ENCODE peak calls at places on chromosomes 4 and X, in nine cellular contexts. F, E, K, P, C, X, D, S and Z are unnamed samples.

GRCh38 chrX:37846141-37846540 is 1.2 kb downstream of the DYNLT3 start:
- DNase-seq in F (no peak), E (no peak), K (no peak), P (no peak), C (no peak), X (no peak), D (no peak), S (no peak), Z (no peak)

GRCh38 chrX:51487960-51488267 is 8.5 kb downstream of the NUDT11 start:
- DNase-seq in F (no peak), E (no peak), K (no peak), P (no peak), C (no peak), X (no peak), D (no peak), S (no peak), Z (no peak)

GRCh38 chr4:153764611-153765368 is 5.0 kb upstream of the RNF175 start:
- DNase-seq in F (peak), E (no peak), K (no peak), P (no peak), C (no peak), X (no peak), D (no peak), S (no peak), Z (no peak)

GRCh38 chr4:7309636-7310035 is 117.3 kb downstream of the SORCS2 start:
- DNase-seq in F (no peak), E (no peak), K (no peak), P (no peak), C (no peak), X (no peak), D (no peak), S (no peak), Z (no peak)

GRCh38 chr4:55675196-55675793 is 39.2 kb upstream of the NMU start:
- DNase-seq in F (no peak), E (no peak), K (peak), P (no peak), C (no peak), X (no peak), D (no peak), S (no peak), Z (peak)

GRCh38 chrX:2841511-2841910 is 12.8 kb downstream of the GYG2 start:
- DNase-seq in F (no peak), E (no peak), K (no peak), P (no peak), C (no peak), X (no peak), D (no peak), S (no peak), Z (no peak)

GRCh38 chr4:8341691-8342090 is 72.1 kb downstream of the HTRA3 start:
- DNase-seq in F (no peak), E (no peak), K (no peak), P (peak), C (no peak), X (no peak), D (no peak), S (peak), Z (no peak)

GRCh38 chr4:25834411-25835107 is 28.2 kb downstream of the SEL1L3 start:
- DNase-seq in F (no peak), E (no peak), K (no peak), P (no peak), C (no peak), X (no peak), D (no peak), S (no peak), Z (no peak)

GRCh38 chr4:86720508-86721068 is 126.5 kb downstream of the PTPN13 start:
- DNase-seq in F (no peak), E (no peak), K (no peak), P (no peak), C (no peak), X (no peak), D (no peak), S (peak), Z (no peak)

GRCh38 chr4:124437853-124438495 is 274.6 kb downstream of the ANKRD50 start:
- DNase-seq in F (no peak), E (no peak), K (no peak), P (no peak), C (no peak), X (no peak), D (no peak), S (no peak), Z (no peak)

GRCh38 chr4:7214359-7214758 is 22.0 kb downstream of the SORCS2 start:
- DNase-seq in F (no peak), E (no peak), K (no peak), P (no peak), C (no peak), X (no peak), D (no peak), S (no peak), Z (no peak)

GRCh38 chrX:42664706-42665105 is 113.3 kb downstream of the PPP1R2C start:
- DNase-seq in F (no peak), E (no peak), K (no peak), P (no peak), C (no peak), X (no peak), D (no peak), S (no peak), Z (no peak)

GRCh38 chr4:88803600-88804096 is 106.0 kb upstream of the NAP1L5 start:
- DNase-seq in F (peak), E (no peak), K (no peak), P (no peak), C (no peak), X (no peak), D (no peak), S (no peak), Z (peak)

GRCh38 chrX:75596178-75596577 is 73.3 kb upstream of the ZDHHC15 start:
- DNase-seq in F (no peak), E (no peak), K (peak), P (no peak), C (no peak), X (no peak), D (no peak), S (no peak), Z (no peak)

GRCh38 chr4:24473309-24473721 is 111.0 kb downstream of the DHX15 start:
- DNase-seq in F (no peak), E (no peak), K (peak), P (no peak), C (no peak), X (no peak), D (no peak), S (peak), Z (no peak)

GRCh38 chr4:181161669-181162068 is 1081.5 kb upstream of the TENM3 start:
- DNase-seq in F (peak), E (no peak), K (no peak), P (no peak), C (no peak), X (no peak), D (no peak), S (no peak), Z (no peak)

GRCh38 chr4:4950891-4951290 is 68.4 kb downstream of the CYTL1 start:
- DNase-seq in F (no peak), E (no peak), K (no peak), P (no peak), C (no peak), X (no peak), D (no peak), S (peak), Z (no peak)

GRCh38 chr4:24763631-24764302 is 31.6 kb upstream of the SOD3 start:
- DNase-seq in F (peak), E (no peak), K (no peak), P (no peak), C (no peak), X (no peak), D (no peak), S (no peak), Z (no peak)

GRCh38 chr4:176207839-176208238 is 12.5 kb upstream of the SPATA4 start:
- DNase-seq in F (no peak), E (no peak), K (no peak), P (no peak), C (no peak), X (no peak), D (no peak), S (no peak), Z (no peak)

GRCh38 chr4:187603093-187603395 is 392.5 kb upstream of the ZFP42 start:
- DNase-seq in F (no peak), E (no peak), K (no peak), P (no peak), C (no peak), X (no peak), D (no peak), S (no peak), Z (no peak)

GRCh38 chr4:1370321-1371124 is 23.5 kb downstream of the UVSSA start:
- DNase-seq in F (no peak), E (peak), K (no peak), P (no peak), C (no peak), X (no peak), D (no peak), S (no peak), Z (no peak)

GRCh38 chr4:185167205-185167604 is 24.1 kb downstream of the SLC25A4 start:
- DNase-seq in F (no peak), E (no peak), K (no peak), P (no peak), C (no peak), X (no peak), D (no peak), S (no peak), Z (no peak)

GRCh38 chr4:3241905-3242304 is 7.1 kb upstream of the MSANTD1 start:
- DNase-seq in F (no peak), E (no peak), K (no peak), P (peak), C (no peak), X (no peak), D (no peak), S (no peak), Z (no peak)

GRCh38 chr4:45438047-45438446 is 685.8 kb downstream of the GABRG1 start:
- DNase-seq in F (no peak), E (no peak), K (no peak), P (no peak), C (no peak), X (no peak), D (no peak), S (no peak), Z (no peak)

GRCh38 chr4:101238706-101239105 is 108.6 kb downstream of the PPP3CA start:
- DNase-seq in F (no peak), E (no peak), K (no peak), P (no peak), C (no peak), X (no peak), D (no peak), S (no peak), Z (no peak)